ENCODE peak calls at places on chromosomes 6 and 20, in eight cellular contexts. W is activated T-helper 1 cell treated with anti-CD3 and anti-CD28 coated beads, Interleukin-2, amount 50 U/mL, for 16 hours; O is NCI-H2081; P is C1 segment of cervical spinal cord; V is ACHN; G is stomach; I is endodermal cell; B is MV-4-11. Z is an unnamed sample.

GRCh38 chr6:30615958-30616810 is 859 bp downstream of the PPP1R10 start:
- DNase-seq in V (peak; percentile 30), O (peak; percentile 44), W (no peak), B (peak; percentile 47), G (no peak), P (peak; percentile 12), I (peak; percentile 67), Z (peak; percentile 8)

GRCh38 chr20:25061821-25062530 is 4.0 kb upstream of the ACSS1 start:
- DNase-seq in P (no peak), B (no peak), W (no peak), V (no peak), I (no peak), O (no peak), G (peak; percentile 21), Z (no peak)

GRCh38 chr6:150298029-150298380 is 70.8 kb upstream of the IYD start:
- DNase-seq in W (no peak), G (no peak), O (no peak), V (no peak), B (no peak), I (no peak), P (no peak), Z (no peak)

GRCh38 chr20:57654998-57655811 is 35.0 kb upstream of the ZBP1 start:
- DNase-seq in W (no peak), I (peak; percentile 73), P (no peak), O (no peak), V (no peak), B (no peak), G (peak; percentile 15), Z (no peak)

GRCh38 chr6:155228549-155229166 is 35.2 kb upstream of the CLDN20 start:
- DNase-seq in B (no peak), P (no peak), V (no peak), O (no peak), W (no peak), I (no peak), G (no peak), Z (no peak)

GRCh38 chr20:54140486-54140885 is 33.3 kb downstream of the CYP24A1 start:
- DNase-seq in V (no peak), W (no peak), P (no peak), O (no peak), I (no peak), B (no peak), G (no peak), Z (no peak)

GRCh38 chr6:17881085-17881883 is 106.2 kb downstream of the KIF13A start:
- DNase-seq in I (no peak), V (no peak), P (no peak), W (no peak), G (peak; percentile 30), B (peak; percentile 77), O (no peak), Z (peak; percentile 56)

GRCh38 chr20:52432740-52433139 is 241.2 kb upstream of the ZFP64 start:
- DNase-seq in P (no peak), G (no peak), V (no peak), B (no peak), O (no peak), W (no peak), I (no peak), Z (no peak)

GRCh38 chr6:16239090-16239797 is 857 bp downstream of the GMPR start:
- DNase-seq in P (peak; percentile 69), V (peak; percentile 27), I (peak; percentile 92), O (no peak), G (peak; percentile 80), W (no peak), B (peak; percentile 51), Z (no peak)

GRCh38 chr20:46356195-46357029 is 48.1 kb upstream of the CDH22 start:
- DNase-seq in O (no peak), W (no peak), B (no peak), G (no peak), I (no peak), V (no peak), P (no peak), Z (no peak)

GRCh38 chr6:159104931-159105330 is 60.1 kb upstream of the TAGAP start:
- DNase-seq in O (no peak), W (no peak), B (no peak), G (no peak), V (no peak), I (peak; percentile 38), P (no peak), Z (no peak)

GRCh38 chr6:33788694-33789549 is at the start of gene LEMD2:
- DNase-seq in V (peak; percentile 88), B (peak; percentile 83), P (peak; percentile 92), I (peak; percentile 98), O (peak; percentile 92), G (peak; percentile 94), W (peak; percentile 88), Z (peak; percentile 50)

GRCh38 chr6:142152731-142153130 is 5.7 kb downstream of the VTA1 start:
- DNase-seq in I (no peak), W (no peak), O (no peak), G (no peak), P (no peak), V (no peak), B (no peak), Z (no peak)

GRCh38 chr6:94636780-94637385 is 940.5 kb upstream of the MANEA start:
- DNase-seq in V (peak; percentile 41), I (peak; percentile 68), P (no peak), G (no peak), B (no peak), O (peak; percentile 44), W (no peak), Z (no peak)

GRCh38 chr20:54257090-54257816 is 49.4 kb downstream of the PFDN4 start:
- DNase-seq in O (no peak), V (no peak), B (no peak), I (no peak), G (no peak), W (no peak), P (no peak), Z (no peak)

GRCh38 chr20:36093025-36093803 is 61.3 kb upstream of the EPB41L1 start:
- DNase-seq in O (no peak), G (peak; percentile 83), B (peak; percentile 24), W (no peak), I (no peak), V (peak; percentile 20), P (no peak), Z (no peak)

GRCh38 chr20:50172347-50173013 is 18.1 kb upstream of the CEBPB start:
- DNase-seq in V (peak; percentile 78), W (no peak), P (peak; percentile 25), B (no peak), O (peak; percentile 7), G (peak; percentile 88), I (peak; percentile 98), Z (no peak)

GRCh38 chr20:37986873-37987601 is 46.2 kb downstream of the TTI1 start:
- DNase-seq in B (no peak), V (no peak), I (no peak), P (peak; percentile 14), G (peak; percentile 90), W (no peak), O (no peak), Z (no peak)

GRCh38 chr20:722822-723644 is 45.3 kb downstream of the SLC52A3 start:
- DNase-seq in V (no peak), G (no peak), W (no peak), P (no peak), I (no peak), B (no peak), O (no peak), Z (no peak)

GRCh38 chr6:142802124-142802523 is 142.9 kb downstream of the HIVEP2 start:
- DNase-seq in G (no peak), I (no peak), W (no peak), B (no peak), V (peak; percentile 92), O (no peak), P (no peak), Z (peak; percentile 3)

GRCh38 chr20:19876828-19877227 is 118.8 kb downstream of the RIN2 start:
- DNase-seq in W (no peak), B (no peak), I (no peak), G (no peak), O (no peak), P (no peak), V (no peak), Z (no peak)

GRCh38 chr20:31857861-31858835 is 12.2 kb downstream of the DUSP15 start:
- DNase-seq in B (no peak), P (no peak), I (peak; percentile 35), O (no peak), V (no peak), G (no peak), W (no peak), Z (no peak)

GRCh38 chr20:19363439-19363838 is 151.0 kb downstream of the SLC24A3 start:
- DNase-seq in O (no peak), P (no peak), W (no peak), I (no peak), B (no peak), G (no peak), V (no peak), Z (no peak)

GRCh38 chr20:62365814-62366369 is 1.2 kb downstream of the LAMA5 start:
- DNase-seq in G (no peak), W (no peak), P (no peak), V (no peak), I (peak; percentile 84), B (no peak), O (no peak), Z (no peak)

GRCh38 chr6:108689279-108690161 is 128.8 kb downstream of the FOXO3 start:
- DNase-seq in V (peak; percentile 70), I (peak; percentile 35), B (peak; percentile 93), P (peak; percentile 45), G (peak; percentile 94), W (no peak), O (no peak), Z (peak; percentile 68)

GRCh38 chr6:137570307-137570832 is 76.2 kb upstream of the OLIG3 start:
- DNase-seq in W (no peak), B (no peak), I (no peak), G (no peak), V (no peak), P (no peak), O (peak; percentile 80), Z (no peak)

GRCh38 chr6:626236-626635 is 30.7 kb downstream of the HUS1B start:
- DNase-seq in B (no peak), O (no peak), V (peak; percentile 77), G (no peak), W (no peak), I (no peak), P (no peak), Z (no peak)

GRCh38 chr6:77626431-77626830 is 26.4 kb upstream of the MEI4 start:
- DNase-seq in G (no peak), B (no peak), W (no peak), V (no peak), O (no peak), P (no peak), I (no peak), Z (no peak)

GRCh38 chr6:132731086-132731485 is 17.2 kb upstream of the VNN1 start:
- DNase-seq in G (no peak), W (no peak), I (no peak), V (no peak), B (no peak), P (no peak), O (no peak), Z (no peak)

GRCh38 chr6:24991748-24992467 is 56.1 kb upstream of the RIPOR2 start:
- DNase-seq in G (peak; percentile 63), B (peak; percentile 64), P (no peak), V (peak; percentile 48), O (peak; percentile 26), W (peak; percentile 52), I (peak; percentile 82), Z (no peak)

GRCh38 chr6:6998194-6998569 is 109.6 kb upstream of the RREB1 start:
- DNase-seq in W (no peak), O (no peak), G (no peak), I (peak; percentile 45), B (no peak), P (no peak), V (no peak), Z (no peak)

GRCh38 chr20:49846206-49846807 is 33.7 kb downstream of the SLC9A8 start:
- DNase-seq in G (peak; percentile 46), W (peak; percentile 11), V (peak; percentile 62), B (peak; percentile 62), I (peak; percentile 76), O (peak; percentile 72), P (no peak), Z (peak; percentile 2)

GRCh38 chr6:70108230-70108629 is 194.7 kb downstream of the COL9A1 start:
- DNase-seq in I (no peak), V (peak; percentile 31), P (no peak), W (no peak), B (no peak), G (no peak), O (peak; percentile 37), Z (no peak)

GRCh38 chr20:50520222-50520877 is 10.2 kb downstream of the PTPN1 start:
- DNase-seq in B (no peak), W (no peak), I (no peak), V (no peak), G (no peak), P (no peak), O (no peak), Z (no peak)

Z was measured in GF-D8.